ENCODE peak calls at places on chromosomes 5 and 9, in four cellular contexts. One of them, this sample, is unnamed.

GRCh38 chr5:75319636-75320035 is 17.4 kb upstream of the HMGCR start:
- DNase-seq in foreskin fibroblast: no peak
- DNase-seq in fibroblast of mammary gland: no peak
- DNase-seq in iris pigment epithelial cell: no peak
- DNase-seq in this sample: no peak

GRCh38 chr9:94802795-94803194 is 76.3 kb downstream of the AOPEP start:
- DNase-seq in fibroblast of mammary gland: peak
- DNase-seq in iris pigment epithelial cell: peak
- DNase-seq in foreskin fibroblast: peak
- DNase-seq in this sample: no peak

GRCh38 chr5:74903165-74903787 is 37.1 kb upstream of the FAM169A start:
- DNase-seq in fibroblast of mammary gland: peak
- DNase-seq in iris pigment epithelial cell: peak
- DNase-seq in foreskin fibroblast: no peak
- DNase-seq in this sample: peak

GRCh38 chr5:170151105-170151831 is 45.6 kb downstream of the FOXI1 start:
- DNase-seq in fibroblast of mammary gland: peak
- DNase-seq in iris pigment epithelial cell: peak
- DNase-seq in foreskin fibroblast: peak
- DNase-seq in this sample: no peak

GRCh38 chr5:83900307-83900706 is 179.7 kb upstream of the HAPLN1 start:
- DNase-seq in foreskin fibroblast: no peak
- DNase-seq in iris pigment epithelial cell: no peak
- DNase-seq in fibroblast of mammary gland: no peak
- DNase-seq in this sample: no peak

GRCh38 chr5:143652104-143652700 is 159.8 kb upstream of the HMHB1 start:
- DNase-seq in iris pigment epithelial cell: peak
- DNase-seq in fibroblast of mammary gland: peak
- DNase-seq in foreskin fibroblast: no peak
- DNase-seq in this sample: no peak

GRCh38 chr5:112097768-112098167 is 321.3 kb downstream of the EPB41L4A start:
- DNase-seq in iris pigment epithelial cell: no peak
- DNase-seq in foreskin fibroblast: no peak
- DNase-seq in fibroblast of mammary gland: peak
- DNase-seq in this sample: no peak

GRCh38 chr5:72363146-72363802 is 43.1 kb downstream of the PTCD2 start:
- DNase-seq in iris pigment epithelial cell: peak
- DNase-seq in fibroblast of mammary gland: peak
- DNase-seq in foreskin fibroblast: peak
- DNase-seq in this sample: no peak

GRCh38 chr9:127525426-127526188 is 74.3 kb downstream of the LRSAM1 start:
- DNase-seq in fibroblast of mammary gland: peak
- DNase-seq in foreskin fibroblast: peak
- DNase-seq in iris pigment epithelial cell: peak
- DNase-seq in this sample: no peak

GRCh38 chr9:33137781-33138264 is 29.3 kb downstream of the B4GALT1 start:
- DNase-seq in foreskin fibroblast: no peak
- DNase-seq in iris pigment epithelial cell: no peak
- DNase-seq in fibroblast of mammary gland: no peak
- DNase-seq in this sample: no peak

GRCh38 chr9:4382722-4383317 is 83.0 kb upstream of the GLIS3 start:
- DNase-seq in iris pigment epithelial cell: peak
- DNase-seq in foreskin fibroblast: peak
- DNase-seq in fibroblast of mammary gland: peak
- DNase-seq in this sample: peak

GRCh38 chr5:54742417-54742889 is 224.9 kb downstream of the SNX18 start:
- DNase-seq in iris pigment epithelial cell: peak
- DNase-seq in foreskin fibroblast: peak
- DNase-seq in fibroblast of mammary gland: peak
- DNase-seq in this sample: no peak

GRCh38 chr9:106892632-106893031 is 29.7 kb downstream of the ZNF462 start:
- DNase-seq in foreskin fibroblast: peak
- DNase-seq in iris pigment epithelial cell: peak
- DNase-seq in fibroblast of mammary gland: peak
- DNase-seq in this sample: no peak

GRCh38 chr5:7851617-7852289 is 820 bp upstream of the CFAP90 start:
- DNase-seq in iris pigment epithelial cell: no peak
- DNase-seq in foreskin fibroblast: no peak
- DNase-seq in fibroblast of mammary gland: no peak
- DNase-seq in this sample: no peak

GRCh38 chr5:146007270-146007669 is 70.9 kb downstream of the SH3RF2 start:
- DNase-seq in foreskin fibroblast: peak
- DNase-seq in fibroblast of mammary gland: peak
- DNase-seq in iris pigment epithelial cell: no peak
- DNase-seq in this sample: no peak

GRCh38 chr9:120214331-120214730 is 365.6 kb downstream of the CDK5RAP2 start:
- DNase-seq in foreskin fibroblast: no peak
- DNase-seq in fibroblast of mammary gland: no peak
- DNase-seq in iris pigment epithelial cell: no peak
- DNase-seq in this sample: no peak

GRCh38 chr9:131875828-131876485 is 136.1 kb upstream of the RAPGEF1 start:
- DNase-seq in foreskin fibroblast: peak
- DNase-seq in fibroblast of mammary gland: peak
- DNase-seq in iris pigment epithelial cell: peak
- DNase-seq in this sample: no peak

GRCh38 chr9:114503522-114504340 is 1.5 kb downstream of the WHRN start:
- DNase-seq in foreskin fibroblast: no peak
- DNase-seq in iris pigment epithelial cell: no peak
- DNase-seq in fibroblast of mammary gland: no peak
- DNase-seq in this sample: no peak

GRCh38 chr5:124675921-124676846 is 70.3 kb downstream of the ZNF608 start:
- DNase-seq in foreskin fibroblast: no peak
- DNase-seq in fibroblast of mammary gland: no peak
- DNase-seq in iris pigment epithelial cell: no peak
- DNase-seq in this sample: no peak

GRCh38 chr5:157366741-157367684 is 93.0 kb upstream of the NIPAL4 start:
- DNase-seq in iris pigment epithelial cell: peak
- DNase-seq in foreskin fibroblast: peak
- DNase-seq in fibroblast of mammary gland: peak
- DNase-seq in this sample: peak

GRCh38 chr5:100860407-100860806 is 42.7 kb downstream of the ST8SIA4 start:
- DNase-seq in foreskin fibroblast: no peak
- DNase-seq in fibroblast of mammary gland: no peak
- DNase-seq in iris pigment epithelial cell: no peak
- DNase-seq in this sample: no peak

GRCh38 chr5:494667-495255 is 29.5 kb downstream of the SLC9A3 start:
- DNase-seq in fibroblast of mammary gland: no peak
- DNase-seq in iris pigment epithelial cell: no peak
- DNase-seq in foreskin fibroblast: no peak
- DNase-seq in this sample: no peak

GRCh38 chr5:34687269-34688011 is 31.3 kb downstream of the RAI14 start:
- DNase-seq in iris pigment epithelial cell: peak
- DNase-seq in fibroblast of mammary gland: peak
- DNase-seq in foreskin fibroblast: no peak
- DNase-seq in this sample: no peak

GRCh38 chr5:145484195-145484594 is 350.9 kb downstream of the PRELID2 start:
- DNase-seq in foreskin fibroblast: peak
- DNase-seq in fibroblast of mammary gland: peak
- DNase-seq in iris pigment epithelial cell: peak
- DNase-seq in this sample: no peak

GRCh38 chr9:124267271-124267807 is 9.6 kb downstream of the NEK6 start:
- DNase-seq in iris pigment epithelial cell: peak
- DNase-seq in fibroblast of mammary gland: peak
- DNase-seq in foreskin fibroblast: peak
- DNase-seq in this sample: no peak

GRCh38 chr5:76388236-76388635 is 14.8 kb upstream of the IQGAP2 start:
- DNase-seq in fibroblast of mammary gland: no peak
- DNase-seq in foreskin fibroblast: no peak
- DNase-seq in iris pigment epithelial cell: no peak
- DNase-seq in this sample: no peak